ENCODE peak calls at places on chromosomes 5 and 9, in seven cellular contexts. Y is spleen, G is tibial artery, V is pancreas, X is H9, H is GM23338, L is heart left ventricle. T is an unnamed sample. For H3K4me1, the result is how much of the 10 kb centered on the place peaks cover.

GRCh38 chr9:70581214-70581966 is 166.9 kb upstream of the KLF9 start:
- DNase-seq in H (no peak), V (no peak), X (no peak), G (no peak), L (no peak), Y (no peak), T (no peak)

GRCh38 chr5:179205277-179205676 is 140.0 kb downstream of the ADAMTS2 start:
- DNase-seq in V (no peak), G (no peak), X (no peak), L (no peak), Y (no peak), H (no peak), T (no peak)

GRCh38 chr9:133989554-133990365 is 2.4 kb downstream of the VAV2 start:
- DNase-seq in V (no peak), H (no peak), X (no peak), G (no peak), Y (peak), L (no peak), T (peak)

GRCh38 chr5:96146675-96147074 is 185.0 kb upstream of the ELL2 start:
- DNase-seq in V (no peak), Y (no peak), L (no peak), G (no peak), H (peak), X (no peak), T (no peak)

GRCh38 chr5:67695369-67695768 is 498.8 kb upstream of the CD180 start:
- DNase-seq in H (no peak), X (no peak), G (no peak), Y (no peak), L (no peak), V (no peak), T (no peak)

GRCh38 chr9:112142420-112142819 is 32.7 kb downstream of the SUSD1 start:
- DNase-seq in L (no peak), V (no peak), Y (no peak), H (no peak), X (no peak), G (no peak), T (no peak)

GRCh38 chr5:35852084-35852734 is 4.5 kb upstream of the IL7R start:
- DNase-seq in H (no peak), L (no peak), Y (no peak), G (no peak), X (peak), V (no peak), T (no peak)

GRCh38 chr9:121599872-121600585 is 51.4 kb upstream of the DAB2IP start:
- DNase-seq in L (no peak), V (no peak), Y (no peak), H (peak), G (no peak), X (no peak), T (no peak)

GRCh38 chr9:107690026-107690425 is 200.5 kb upstream of the KLF4 start:
- DNase-seq in V (no peak), G (no peak), X (no peak), L (no peak), H (no peak), Y (no peak), T (no peak)

GRCh38 chr9:109307380-109308240 is 13.2 kb downstream of the EPB41L4B start:
- DNase-seq in H (no peak), Y (no peak), X (no peak), V (peak), G (no peak), L (no peak), T (no peak)

GRCh38 chr5:53438486-53439472 is 41.6 kb upstream of the FST start:
- DNase-seq in X (no peak), L (no peak), G (no peak), Y (no peak), V (no peak), H (no peak), T (no peak)

GRCh38 chr9:118786877-118787276 is 582.4 kb downstream of the BRINP1 start:
- DNase-seq in H (no peak), Y (no peak), G (no peak), X (no peak), L (no peak), V (no peak), T (no peak)

GRCh38 chr5:29777373-29777772 is 1416.1 kb upstream of the CDH6 start:
- DNase-seq in G (no peak), X (no peak), H (no peak), V (no peak), L (no peak), Y (no peak), T (no peak)

GRCh38 chr5:173229966-173230740 is 4.9 kb downstream of the NKX2-5 start:
- DNase-seq in L (peak), H (peak), G (no peak), V (no peak), Y (peak), X (peak), T (no peak)

GRCh38 chr9:21558627-21559401 is 76.7 kb upstream of the IFNE start:
- DNase-seq in Y (no peak), G (no peak), H (peak), X (no peak), V (no peak), L (no peak), T (no peak)

GRCh38 chr5:77186990-77187389 is 23.5 kb upstream of the PDE8B start:
- DNase-seq in V (no peak), G (no peak), Y (no peak), X (no peak), L (no peak), H (no peak), T (no peak)

GRCh38 chr9:137531099-137531765 is 19.0 kb downstream of the PNPLA7 start:
- DNase-seq in G (no peak), L (no peak), Y (no peak), X (no peak), H (no peak), V (no peak), T (no peak)

GRCh38 chr5:40240671-40241070 is 439.0 kb upstream of the PTGER4 start:
- DNase-seq in L (no peak), Y (no peak), X (no peak), V (no peak), H (no peak), G (no peak), T (no peak)

GRCh38 chr9:78298046-78298511 is 1.2 kb downstream of the PSAT1 start:
- DNase-seq in G (no peak), Y (no peak), H (peak), V (peak), X (no peak), L (no peak), T (no peak)

GRCh38 chr9:69149321-69149807 is 24.7 kb upstream of the TJP2 start:
- DNase-seq in G (no peak), L (no peak), V (no peak), Y (no peak), X (peak), H (peak), T (no peak)

GRCh38 chr9:5843450-5844249 is 10.7 kb upstream of the ERMP1 start:
- DNase-seq in V (no peak), X (no peak), Y (no peak), G (no peak), H (no peak), L (no peak), T (no peak)

GRCh38 chr5:175288048-175288621 is 155.8 kb downstream of the DRD1 start:
- DNase-seq in Y (no peak), V (no peak), X (no peak), G (no peak), H (no peak), L (no peak), T (no peak)

GRCh38 chr9:106962105-106962504 is 99.1 kb downstream of the ZNF462 start:
- DNase-seq in H (no peak), Y (no peak), G (no peak), X (no peak), V (no peak), L (no peak), T (no peak)

GRCh38 chr5:92505145-92505544 is 1075.9 kb downstream of the NR2F1-AS1 start:
- DNase-seq in L (no peak), X (no peak), H (no peak), V (no peak), G (no peak), Y (no peak), T (no peak)

GRCh38 chr9:34651286-34651685 is 699 bp upstream of the IL11RA start:
- DNase-seq in V (no peak), X (no peak), Y (no peak), G (no peak), L (peak), H (no peak), T (no peak)

GRCh38 chr9:34648673-34649072 is 2.2 kb downstream of the GALT start:
- DNase-seq in V (no peak), Y (no peak), G (no peak), L (no peak), H (no peak), X (no peak), T (no peak)

GRCh38 chr9:34652608-34653007 is 623 bp downstream of the IL11RA start:
- DNase-seq in V (no peak), Y (no peak), X (no peak), G (no peak), H (no peak), L (no peak), T (no peak)

GRCh38 chr9:34651876-34652602 is at the start of gene IL11RA:
- DNase-seq in Y (peak), V (peak), L (peak), X (peak), H (peak), G (peak), T (peak)

DNA sequence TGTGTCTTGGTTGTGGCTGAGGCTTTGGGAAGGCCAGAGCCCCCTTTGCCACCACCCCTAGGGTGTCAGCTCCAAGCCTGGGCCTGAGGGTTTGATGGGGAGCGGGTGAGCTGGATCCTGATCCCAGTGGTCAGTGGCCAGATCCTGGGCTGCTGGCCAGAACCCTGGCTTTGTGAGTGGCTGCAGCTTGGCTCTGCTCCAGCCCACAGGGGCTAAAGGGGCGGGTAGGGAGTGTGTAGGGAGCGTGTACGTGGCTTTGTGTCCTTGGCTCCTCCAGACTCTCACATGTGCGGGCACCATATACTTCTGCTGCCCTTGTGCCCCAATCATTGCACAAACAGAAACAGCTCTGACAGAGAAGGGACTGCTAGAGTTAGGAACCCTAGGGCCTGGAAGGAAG is 1.2 kb upstream of the IL11RA start:
- DNase-seq in X (no peak), Y (no peak), L (no peak), G (no peak), H (no peak), V (no peak), T (no peak)
- H3K4me1 ChIP-seq in X (under half), Y (half or more), L (under half), G (half or more), H (under half), V (under half), T (half or more)

DNA sequence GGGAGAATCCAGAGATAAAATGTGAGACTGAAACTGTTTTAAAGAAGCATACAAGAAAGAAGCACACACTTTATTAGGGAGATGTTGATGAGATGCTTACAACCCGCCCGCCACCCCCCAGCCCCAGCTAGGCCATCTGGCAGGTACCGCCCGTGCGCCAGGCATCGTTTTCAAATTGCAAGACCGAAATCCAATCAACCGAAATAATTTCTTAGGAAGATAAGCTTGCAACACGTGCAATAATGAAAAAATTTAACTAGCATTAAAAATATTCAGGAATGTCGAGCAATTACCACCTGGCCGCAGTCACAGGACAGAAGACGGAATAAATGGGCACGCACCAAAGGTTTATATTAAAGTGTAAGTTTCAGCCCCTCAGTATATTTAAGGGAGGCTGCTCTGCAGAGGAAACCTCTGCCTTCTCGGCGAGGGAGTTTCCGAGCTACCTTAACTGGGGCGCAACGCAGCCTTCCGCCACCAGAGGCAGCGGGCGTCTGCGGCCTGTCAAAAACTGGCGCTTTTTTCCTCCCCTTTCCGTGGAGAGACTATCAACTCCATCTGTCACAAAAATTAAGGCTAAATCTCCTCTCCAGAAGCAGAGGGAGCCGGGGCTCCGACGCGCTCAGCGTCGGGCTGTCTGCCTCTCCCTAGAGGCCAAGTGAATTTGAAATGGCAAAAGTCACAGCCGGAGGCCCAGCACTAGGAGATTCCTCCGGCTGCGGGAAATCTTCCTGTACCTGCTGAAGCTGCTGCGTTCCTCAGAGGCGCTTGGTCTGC is 1.0 kb upstream of the GAS1 start:
- DNase-seq in Y (peak), G (peak), H (peak), V (peak), X (peak), L (peak), T (peak)
- H3K27ac ChIP-seq in Y (peak), G (peak), H (no peak), V (peak), X (no peak), L (peak), T (peak)

GRCh38 chr5:101728933-101729332 is 567.2 kb downstream of the SLCO4C1 start:
- DNase-seq in H (peak), X (no peak), Y (no peak), G (no peak), V (no peak), L (no peak), T (no peak)
- TF ChIP-seq CTCF in H (peak), X (peak), Y (no peak), G (no peak), V (no peak), L (no peak), T (no peak)

GRCh38 chr5:151024894-151025606 is 4.7 kb downstream of the GPX3 start:
- DNase-seq in Y (no peak), H (no peak), G (no peak), L (no peak), V (no peak), X (no peak), T (no peak)

GRCh38 chr5:151023651-151024050 is 3.3 kb downstream of the GPX3 start:
- DNase-seq in V (peak), H (no peak), L (peak), G (peak), X (no peak), Y (no peak), T (peak)

GRCh38 chr5:151026088-151026487 is 5.7 kb downstream of the GPX3 start:
- DNase-seq in H (no peak), L (no peak), G (peak), X (no peak), Y (no peak), V (no peak), T (no peak)

GRCh38 chr5:151023047-151023615 is 2.7 kb downstream of the GPX3 start:
- DNase-seq in H (no peak), V (peak), G (peak), L (peak), X (no peak), Y (no peak), T (peak)

GRCh38 chr5:151024440-151024839 is 4.0 kb downstream of the GPX3 start:
- DNase-seq in L (no peak), V (no peak), G (no peak), Y (no peak), X (no peak), H (no peak), T (no peak)
- H3K4me1 ChIP-seq in L (under half), V (under half), G (half or more), Y (half or more), X (under half), H (under half), T (half or more)

GRCh38 chr5:164000819-164001218 is 495.4 kb downstream of the MAT2B start:
- DNase-seq in L (no peak), V (no peak), G (no peak), Y (peak), X (no peak), H (no peak), T (no peak)

GRCh38 chr5:164000241-164000640 is 494.8 kb downstream of the MAT2B start:
- DNase-seq in H (no peak), X (no peak), Y (no peak), G (no peak), V (no peak), L (no peak), T (no peak)

GRCh38 chr5:163997965-163998364 is 492.5 kb downstream of the MAT2B start:
- DNase-seq in V (no peak), L (no peak), G (no peak), H (no peak), Y (no peak), X (no peak), T (no peak)

GRCh38 chr5:164002653-164003052 is 497.2 kb downstream of the MAT2B start:
- DNase-seq in G (no peak), L (no peak), Y (no peak), H (no peak), V (no peak), X (no peak), T (no peak)

DNA sequence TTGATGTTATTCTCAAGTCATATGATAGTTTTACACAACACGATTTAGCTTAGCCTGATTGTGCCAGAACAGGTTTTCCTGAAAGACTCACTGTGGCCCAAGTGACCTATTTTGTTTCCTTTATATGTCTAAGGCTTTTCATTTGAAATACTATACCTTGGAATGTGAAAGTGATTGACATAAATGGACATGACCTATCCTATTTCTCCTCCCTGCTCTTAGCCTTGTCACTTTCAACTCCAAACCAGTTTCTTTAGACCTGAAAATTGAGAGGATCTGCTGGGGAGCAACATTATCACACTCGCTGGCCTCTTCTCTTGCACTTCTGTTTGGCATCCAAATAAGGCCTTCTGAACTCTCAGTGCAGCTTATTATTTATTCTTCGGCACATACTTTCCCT is 496.8 kb downstream of the MAT2B start:
- DNase-seq in Y (no peak), V (no peak), H (peak), X (no peak), G (no peak), L (no peak), T (no peak)
- H3K27ac ChIP-seq in Y (no peak), V (no peak), H (no peak), X (no peak), G (no peak), L (no peak), T (no peak)

DNA sequence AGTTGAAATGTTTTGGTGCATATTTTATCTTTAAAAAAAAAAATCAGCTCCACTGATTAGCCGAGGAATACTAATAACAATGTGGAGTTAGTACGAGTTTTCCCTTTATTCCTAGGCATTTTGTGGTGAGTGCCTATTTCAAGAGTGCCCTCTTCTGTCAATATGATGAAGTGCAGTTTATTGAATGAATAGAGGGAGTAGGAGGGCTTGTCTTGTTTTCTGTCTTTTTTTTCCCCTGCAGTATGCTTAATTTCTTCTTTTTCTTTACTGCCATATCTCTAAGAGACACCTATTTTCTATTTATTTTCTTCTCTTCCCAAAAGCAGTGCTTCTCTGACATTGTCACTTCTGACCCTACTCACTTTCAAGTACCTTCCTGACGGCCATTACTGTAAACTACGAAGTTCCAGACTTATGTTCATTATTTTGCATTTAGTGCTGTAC is 169.6 kb upstream of the PITX1 start:
- DNase-seq in G (no peak), L (no peak), V (no peak), Y (no peak), X (no peak), H (peak), T (no peak)
- TF ChIP-seq CTCF in G (peak), L (peak), V (no peak), Y (no peak), X (peak), H (peak), T (peak)